ENCODE peak calls at places on chromosome 7, in six cellular contexts. U is GM12878, I is H1, V is GM12891, X is HepG2, K is K562. N is an unnamed sample.

GRCh38 chr7:102845351-102845750 is 67.4 kb upstream of the LRRC17 start:
- DNase-seq in I (no peak), X (no peak), K (no peak), V (no peak), U (no peak), N (no peak)

GRCh38 chr7:17774248-17774647 is 166.0 kb downstream of the SNX13 start:
- DNase-seq in I (no peak), K (peak; percentile 19), V (no peak), X (no peak), U (no peak), N (no peak)

GRCh38 chr7:27098493-27099223 is 2.9 kb upstream of the HOXA1 start:
- DNase-seq in V (no peak), K (no peak), X (no peak), U (no peak), I (no peak), N (no peak)

GRCh38 chr7:40058636-40059035 is 75.8 kb downstream of the MPLKIP start:
- DNase-seq in X (no peak), U (no peak), I (no peak), V (no peak), K (no peak), N (no peak)

GRCh38 chr7:26179826-26180497 is 20.6 kb downstream of the HNRNPA2B1 start:
- DNase-seq in K (no peak), U (no peak), X (no peak), I (no peak), V (no peak), N (no peak)

GRCh38 chr7:154795014-154795413 is 207.9 kb downstream of the PAXIP1 start:
- DNase-seq in K (peak; percentile 25), V (no peak), U (no peak), X (no peak), I (no peak), N (no peak)

GRCh38 chr7:106365252-106366005 is 80.6 kb upstream of the NAMPT start:
- DNase-seq in V (no peak), I (no peak), K (peak; percentile 54), X (no peak), U (peak; percentile 46), N (no peak)

GRCh38 chr7:99974681-99975080 is 1.1 kb downstream of the AZGP1 start:
- DNase-seq in X (no peak), I (no peak), K (no peak), U (no peak), V (no peak), N (no peak)

GRCh38 chr7:116525913-116526857 is 1.3 kb downstream of the CAV1 start:
- DNase-seq in X (no peak), V (peak; percentile 88), U (no peak), K (peak; percentile 88), I (no peak), N (peak; percentile 89)

GRCh38 chr7:150983893-150984368 is 5.8 kb upstream of the KCNH2 start:
- DNase-seq in X (no peak), I (no peak), V (no peak), K (peak; percentile 86), U (no peak), N (no peak)

GRCh38 chr7:140898794-140899548 is 25.8 kb downstream of the BRAF start:
- DNase-seq in V (no peak), U (no peak), X (no peak), I (no peak), K (no peak), N (no peak)

GRCh38 chr7:14582010-14582409 is 320.5 kb downstream of the DGKB start:
- DNase-seq in X (no peak), V (no peak), I (no peak), U (no peak), K (no peak), N (no peak)

GRCh38 chr7:73612598-73613269 is 11.6 kb downstream of the MLXIPL start:
- DNase-seq in I (no peak), K (peak; percentile 94), X (peak; percentile 99), V (no peak), U (no peak), N (no peak)

GRCh38 chr7:1846331-1847065 is 176.4 kb downstream of the ELFN1 start:
- DNase-seq in K (no peak), V (no peak), X (no peak), U (no peak), I (no peak), N (no peak)

GRCh38 chr7:94654764-94655561 is 970 bp downstream of the SGCE start:
- DNase-seq in V (no peak), U (no peak), X (no peak), K (no peak), I (no peak), N (no peak)

GRCh38 chr7:116122972-116123595 is 87.3 kb upstream of the TES start:
- DNase-seq in U (no peak), I (no peak), V (peak; percentile 3), K (peak; percentile 40), X (peak; percentile 20), N (no peak)

GRCh38 chr7:26348987-26349809 is 57.5 kb downstream of the SNX10 start:
- DNase-seq in I (no peak), U (no peak), K (no peak), X (no peak), V (no peak), N (no peak)

GRCh38 chr7:74498996-74499834 is 45.5 kb downstream of the GTF2IRD1 start:
- DNase-seq in V (no peak), I (no peak), X (no peak), K (no peak), U (no peak), N (no peak)

GRCh38 chr7:4164556-4164955 is 517.5 kb upstream of the FOXK1 start:
- DNase-seq in I (no peak), K (no peak), U (no peak), X (peak; percentile 21), V (no peak), N (no peak)

GRCh38 chr7:118590107-118590506 is 365.6 kb downstream of the ANKRD7 start:
- DNase-seq in V (no peak), I (no peak), K (peak; percentile 47), U (no peak), X (no peak), N (no peak)

GRCh38 chr7:45178241-45179225 is 20.9 kb downstream of the RAMP3 start:
- DNase-seq in X (peak; percentile 4), K (peak; percentile 54), V (no peak), I (no peak), U (no peak), N (no peak)
- TF ChIP-seq TAF1 in X (no peak), K (no peak), V (no peak), I (no peak), U (no peak), N (no peak)

GRCh38 chr7:44796504-44797328 is at the start of gene PPIA:
- DNase-seq in I (peak; percentile 94), K (peak; percentile 99), X (peak; percentile 95), U (peak; percentile 87), V (peak; percentile 98), N (peak; percentile 98)
- TF ChIP-seq POLR2A in I (peak; percentile 97), K (peak; percentile 99), X (peak; percentile 92), U (peak; percentile 98), V (peak; percentile 96), N (peak; percentile 97)

GRCh38 chr7:76296743-76297740 is 5.4 kb upstream of the HSPB1 start:
- DNase-seq in U (no peak), K (no peak), V (no peak), X (peak; percentile 28), I (no peak), N (no peak)

GRCh38 chr7:76302299-76303056 is at the start of gene HSPB1:
- DNase-seq in K (peak; percentile 96), U (peak; percentile 60), X (peak; percentile 65), I (no peak), V (peak; percentile 82), N (peak; percentile 64)

GRCh38 chr7:76301000-76301399 is 1.5 kb upstream of the HSPB1 start:
- DNase-seq in X (no peak), U (no peak), V (no peak), I (no peak), K (no peak), N (no peak)

GRCh38 chr7:76303057-76303828 is 770 bp downstream of the HSPB1 start:
- DNase-seq in X (peak; percentile 86), V (peak; percentile 85), I (peak; percentile 93), U (peak; percentile 45), K (peak; percentile 98), N (peak; percentile 84)

GRCh38 chr7:76300210-76300731 is 2.2 kb upstream of the HSPB1 start:
- DNase-seq in X (peak; percentile 76), V (no peak), K (no peak), U (no peak), I (no peak), N (no peak)
- TF ChIP-seq TAF1 in X (no peak), V (no peak), K (no peak), U (no peak), I (no peak), N (no peak)

GRCh38 chr7:70693690-70694356 is 438.1 kb upstream of the GALNT17 start:
- DNase-seq in I (no peak), K (no peak), X (no peak), U (no peak), V (peak; percentile 66), N (peak; percentile 48)
- TF ChIP-seq POLR2A in I (peak; percentile 64), K (no peak), X (no peak), U (peak; percentile 78), V (no peak), N (no peak)

DNA sequence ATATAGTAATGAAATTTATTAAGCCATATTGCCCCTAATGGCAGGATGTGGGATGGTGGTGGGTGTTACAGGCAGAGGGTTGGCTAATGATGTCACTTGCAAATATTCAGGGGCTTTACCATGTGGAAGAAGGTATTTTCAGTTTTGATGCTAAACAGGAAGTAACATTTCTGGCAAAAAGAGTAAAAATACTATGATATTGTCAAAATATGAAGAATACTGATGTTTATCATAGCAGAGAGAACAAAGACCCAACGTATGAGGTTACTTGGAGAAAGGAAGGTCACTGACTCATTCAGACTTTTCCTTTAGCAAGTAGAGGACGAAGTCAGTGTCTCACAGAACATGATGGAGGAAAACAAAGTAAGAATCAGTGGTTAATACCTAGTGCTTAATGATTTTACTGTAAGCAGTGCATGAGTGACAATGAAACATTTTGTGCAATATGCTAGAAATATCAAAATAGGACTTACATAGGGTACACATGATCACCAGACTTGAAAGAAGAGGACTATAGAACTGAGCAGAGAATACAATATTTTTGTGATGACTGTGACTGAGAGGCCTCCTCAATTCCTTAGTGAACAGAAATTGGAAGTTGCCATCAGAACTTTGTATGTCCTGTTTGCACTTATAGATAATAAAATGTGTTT is 89.7 kb upstream of the STEAP4 start:
- DNase-seq in I (no peak), X (no peak), V (no peak), K (no peak), U (no peak), N (no peak)
- TF ChIP-seq TAF1 in I (no peak), X (no peak), V (no peak), K (no peak), U (no peak), N (no peak)

GRCh38 chr7:108570146-108570755 is 577 bp downstream of the DNAJB9 start:
- DNase-seq in X (peak; percentile 44), I (no peak), K (peak; percentile 87), V (peak; percentile 5), U (no peak), N (no peak)
- TF ChIP-seq POLR2A in X (no peak), I (no peak), K (no peak), V (no peak), U (no peak), N (no peak)

N was measured in GM12892.